ENCODE peak calls at places on chromosomes 11 and 22, in five cellular contexts. One of them, this sample, is unnamed.

GRCh38 chr22:20298803-20299735 is 20.8 kb downstream of the DGCR6L start:
- DNase-seq in cardiac fibroblast: peak
- DNase-seq in WTC11: peak
- DNase-seq in ACHN: peak
- DNase-seq in NB4: peak
- DNase-seq in this sample: peak

GRCh38 chr11:111157571-111157970 is 88.0 kb upstream of the POU2AF2 start:
- DNase-seq in cardiac fibroblast: no peak
- DNase-seq in WTC11: no peak
- DNase-seq in ACHN: no peak
- DNase-seq in NB4: no peak
- DNase-seq in this sample: no peak

GRCh38 chr11:79939111-79939510 is 498.3 kb upstream of the TENM4 start:
- DNase-seq in cardiac fibroblast: peak
- DNase-seq in WTC11: no peak
- DNase-seq in ACHN: no peak
- DNase-seq in NB4: no peak
- DNase-seq in this sample: no peak

GRCh38 chr22:46726066-46726985 is 11.7 kb downstream of the CERK start:
- DNase-seq in cardiac fibroblast: no peak
- DNase-seq in WTC11: no peak
- DNase-seq in ACHN: no peak
- DNase-seq in NB4: no peak
- DNase-seq in this sample: no peak

GRCh38 chr11:1389103-1389931 is 417 bp upstream of the BRSK2 start:
- DNase-seq in cardiac fibroblast: peak
- DNase-seq in WTC11: peak
- DNase-seq in ACHN: peak
- DNase-seq in NB4: no peak
- DNase-seq in this sample: peak

GRCh38 chr22:39900306-39901227 is at the start of gene GRAP2:
- DNase-seq in cardiac fibroblast: no peak
- DNase-seq in WTC11: no peak
- DNase-seq in ACHN: no peak
- DNase-seq in NB4: peak
- DNase-seq in this sample: no peak

GRCh38 chr22:32951081-32951806 is 106.9 kb downstream of the SYN3 start:
- DNase-seq in cardiac fibroblast: no peak
- DNase-seq in WTC11: peak
- DNase-seq in ACHN: no peak
- DNase-seq in NB4: peak
- DNase-seq in this sample: no peak

GRCh38 chr11:43905788-43906187 is 25.2 kb downstream of the ALKBH3 start:
- DNase-seq in cardiac fibroblast: peak
- DNase-seq in WTC11: no peak
- DNase-seq in ACHN: no peak
- DNase-seq in NB4: no peak
- DNase-seq in this sample: peak

GRCh38 chr11:116171271-116172140 is 601.3 kb downstream of the BUD13 start:
- DNase-seq in cardiac fibroblast: no peak
- DNase-seq in WTC11: no peak
- DNase-seq in ACHN: no peak
- DNase-seq in NB4: no peak
- DNase-seq in this sample: no peak

GRCh38 chr22:45709866-45710265 is 38.2 kb downstream of the ATXN10 start:
- DNase-seq in cardiac fibroblast: peak
- DNase-seq in WTC11: no peak
- DNase-seq in ACHN: peak
- DNase-seq in NB4: no peak
- DNase-seq in this sample: no peak

GRCh38 chr11:70471254-70471653 is 72.9 kb downstream of the CTTN start:
- DNase-seq in cardiac fibroblast: peak
- DNase-seq in WTC11: peak
- DNase-seq in ACHN: no peak
- DNase-seq in NB4: peak
- DNase-seq in this sample: peak

GRCh38 chr11:67256477-67256876 is 9.8 kb upstream of the GRK2 start:
- DNase-seq in cardiac fibroblast: no peak
- DNase-seq in WTC11: no peak
- DNase-seq in ACHN: no peak
- DNase-seq in NB4: no peak
- DNase-seq in this sample: no peak

GRCh38 chr11:3382613-3383275 is 3.8 kb upstream of the ZNF195 start:
- DNase-seq in cardiac fibroblast: no peak
- DNase-seq in WTC11: no peak
- DNase-seq in ACHN: no peak
- DNase-seq in NB4: no peak
- DNase-seq in this sample: no peak

GRCh38 chr11:117361432-117361831 is 33.8 kb downstream of the CEP164 start:
- DNase-seq in cardiac fibroblast: no peak
- DNase-seq in WTC11: no peak
- DNase-seq in ACHN: no peak
- DNase-seq in NB4: no peak
- DNase-seq in this sample: no peak

GRCh38 chr22:19129871-19130270 is 1.2 kb upstream of the TSSK2 start:
- DNase-seq in cardiac fibroblast: no peak
- DNase-seq in WTC11: no peak
- DNase-seq in ACHN: no peak
- DNase-seq in NB4: no peak
- DNase-seq in this sample: no peak

GRCh38 chr11:12842933-12843636 is 166.0 kb upstream of the RASSF10 start:
- DNase-seq in cardiac fibroblast: peak
- DNase-seq in WTC11: no peak
- DNase-seq in ACHN: peak
- DNase-seq in NB4: no peak
- DNase-seq in this sample: peak

GRCh38 chr22:20773793-20774212 is at the start of gene SERPIND1:
- DNase-seq in cardiac fibroblast: no peak
- DNase-seq in WTC11: no peak
- DNase-seq in ACHN: no peak
- DNase-seq in NB4: no peak
- DNase-seq in this sample: no peak

GRCh38 chr11:15275141-15275540 is 160.4 kb downstream of the INSC start:
- DNase-seq in cardiac fibroblast: no peak
- DNase-seq in WTC11: no peak
- DNase-seq in ACHN: no peak
- DNase-seq in NB4: no peak
- DNase-seq in this sample: no peak

GRCh38 chr11:13108416-13108815 is 99.3 kb downstream of the RASSF10 start:
- DNase-seq in cardiac fibroblast: no peak
- DNase-seq in WTC11: no peak
- DNase-seq in ACHN: no peak
- DNase-seq in NB4: no peak
- DNase-seq in this sample: no peak

GRCh38 chr22:41589260-41589600 is 410 bp downstream of the PMM1 start:
- DNase-seq in cardiac fibroblast: peak
- DNase-seq in WTC11: peak
- DNase-seq in ACHN: no peak
- DNase-seq in NB4: peak
- DNase-seq in this sample: no peak

This sample was measured in endothelial cell of umbilical vein.